ENCODE peak calls at places on chromosomes 7 and 10, in five cellular contexts. One of them, this sample, is unnamed.
A peak's percentile ranks its signal among the peaks of the same experiment; 100 is the strongest.

GRCh38 chr7:72176875-72177274 is 235.3 kb downstream of the CALN1 start:
- DNase-seq in left ventricle myocardium inferior: no peak
- DNase-seq in brain microvascular endothelial cell: no peak
- DNase-seq in HFF-Myc: no peak
- DNase-seq in HFFc6: no peak
- DNase-seq in this sample: no peak

GRCh38 chr7:54409917-54410316 is 132.3 kb upstream of the VSTM2A start:
- DNase-seq in left ventricle myocardium inferior: no peak
- DNase-seq in HFF-Myc: no peak
- DNase-seq in brain microvascular endothelial cell: no peak
- DNase-seq in HFFc6: no peak
- DNase-seq in this sample: no peak

GRCh38 chr10:22810643-22811254 is 96.4 kb upstream of the PIP4K2A start:
- DNase-seq in HFF-Myc: no peak
- DNase-seq in left ventricle myocardium inferior: no peak
- DNase-seq in brain microvascular endothelial cell: no peak
- DNase-seq in HFFc6: no peak
- DNase-seq in this sample: no peak

GRCh38 chr7:47454066-47454950 is 127.6 kb downstream of the TNS3 start:
- DNase-seq in HFFc6: peak; percentile 38
- DNase-seq in brain microvascular endothelial cell: no peak
- DNase-seq in left ventricle myocardium inferior: no peak
- DNase-seq in HFF-Myc: no peak
- DNase-seq in this sample: no peak

GRCh38 chr10:96025566-96025965 is 17.8 kb upstream of the CCNJ start:
- DNase-seq in brain microvascular endothelial cell: peak; percentile 28
- DNase-seq in HFFc6: no peak
- DNase-seq in HFF-Myc: no peak
- DNase-seq in left ventricle myocardium inferior: no peak
- DNase-seq in this sample: no peak

GRCh38 chr7:35753761-35754603 is 46.9 kb upstream of the SEPTIN7 start:
- DNase-seq in HFF-Myc: no peak
- DNase-seq in HFFc6: peak; percentile 13
- DNase-seq in brain microvascular endothelial cell: peak; percentile 58
- DNase-seq in left ventricle myocardium inferior: peak; percentile 52
- DNase-seq in this sample: no peak

GRCh38 chr7:23393636-23394035 is 76.7 kb downstream of the IGF2BP3 start:
- DNase-seq in left ventricle myocardium inferior: no peak
- DNase-seq in HFF-Myc: no peak
- DNase-seq in HFFc6: no peak
- DNase-seq in brain microvascular endothelial cell: no peak
- DNase-seq in this sample: no peak

GRCh38 chr7:50349963-50350944 is 45.7 kb downstream of the IKZF1 start:
- DNase-seq in HFFc6: no peak
- DNase-seq in HFF-Myc: no peak
- DNase-seq in brain microvascular endothelial cell: no peak
- DNase-seq in left ventricle myocardium inferior: no peak
- DNase-seq in this sample: no peak

GRCh38 chr7:94701555-94701973 is 45.6 kb upstream of the SGCE start:
- DNase-seq in HFFc6: peak; percentile 30
- DNase-seq in HFF-Myc: peak; percentile 12
- DNase-seq in brain microvascular endothelial cell: peak; percentile 69
- DNase-seq in left ventricle myocardium inferior: no peak
- DNase-seq in this sample: no peak

GRCh38 chr7:151148319-151149259 is 18.9 kb downstream of the GBX1 start:
- DNase-seq in HFFc6: no peak
- DNase-seq in brain microvascular endothelial cell: no peak
- DNase-seq in left ventricle myocardium inferior: no peak
- DNase-seq in HFF-Myc: no peak
- DNase-seq in this sample: no peak

GRCh38 chr7:50869108-50869716 is 86.5 kb upstream of the GRB10 start:
- DNase-seq in brain microvascular endothelial cell: peak; percentile 91
- DNase-seq in HFFc6: peak; percentile 76
- DNase-seq in left ventricle myocardium inferior: no peak
- DNase-seq in HFF-Myc: no peak
- DNase-seq in this sample: peak; percentile 12

GRCh38 chr10:86205761-86206145 is 160.8 kb downstream of the GRID1 start:
- DNase-seq in brain microvascular endothelial cell: no peak
- DNase-seq in left ventricle myocardium inferior: no peak
- DNase-seq in HFF-Myc: no peak
- DNase-seq in HFFc6: no peak
- DNase-seq in this sample: no peak

GRCh38 chr7:28804990-28805389 is 153.1 kb downstream of the TRIL start:
- DNase-seq in HFF-Myc: peak; percentile 35
- DNase-seq in left ventricle myocardium inferior: no peak
- DNase-seq in brain microvascular endothelial cell: peak; percentile 59
- DNase-seq in HFFc6: peak; percentile 33
- DNase-seq in this sample: peak; percentile 10

GRCh38 chr10:30124706-30125105 is 65.3 kb upstream of the JCAD start:
- DNase-seq in left ventricle myocardium inferior: no peak
- DNase-seq in HFFc6: no peak
- DNase-seq in HFF-Myc: no peak
- DNase-seq in brain microvascular endothelial cell: no peak
- DNase-seq in this sample: no peak

GRCh38 chr10:124605001-124605370 is 139.2 kb downstream of the FAM53B start:
- DNase-seq in HFFc6: no peak
- DNase-seq in HFF-Myc: no peak
- DNase-seq in brain microvascular endothelial cell: no peak
- DNase-seq in left ventricle myocardium inferior: no peak
- DNase-seq in this sample: no peak

GRCh38 chr10:76491216-76491615 is 1059.8 kb downstream of the LRMDA start:
- DNase-seq in HFFc6: no peak
- DNase-seq in left ventricle myocardium inferior: no peak
- DNase-seq in HFF-Myc: no peak
- DNase-seq in brain microvascular endothelial cell: peak; percentile 31
- DNase-seq in this sample: no peak

GRCh38 chr10:132336064-132336746 is 4.2 kb downstream of the LRRC27 start:
- DNase-seq in left ventricle myocardium inferior: no peak
- DNase-seq in brain microvascular endothelial cell: no peak
- DNase-seq in HFFc6: no peak
- DNase-seq in HFF-Myc: no peak
- DNase-seq in this sample: no peak

GRCh38 chr10:12201543-12201942 is 5.6 kb downstream of the CDC123 start:
- DNase-seq in brain microvascular endothelial cell: no peak
- DNase-seq in left ventricle myocardium inferior: no peak
- DNase-seq in HFF-Myc: no peak
- DNase-seq in HFFc6: no peak
- DNase-seq in this sample: no peak

GRCh38 chr7:33500590-33500989 is 371.2 kb downstream of the BBS9 start:
- DNase-seq in brain microvascular endothelial cell: no peak
- DNase-seq in HFFc6: peak; percentile 7
- DNase-seq in HFF-Myc: peak; percentile 11
- DNase-seq in left ventricle myocardium inferior: no peak
- DNase-seq in this sample: no peak

GRCh38 chr10:34526186-34526585 is 288.9 kb downstream of the PARD3 start:
- DNase-seq in HFF-Myc: no peak
- DNase-seq in brain microvascular endothelial cell: peak; percentile 23
- DNase-seq in left ventricle myocardium inferior: no peak
- DNase-seq in HFFc6: peak; percentile 65
- DNase-seq in this sample: no peak

GRCh38 chr10:127125331-127125730 is 71.1 kb downstream of the INSYN2A start:
- DNase-seq in HFFc6: no peak
- DNase-seq in left ventricle myocardium inferior: no peak
- DNase-seq in brain microvascular endothelial cell: no peak
- DNase-seq in HFF-Myc: no peak
- DNase-seq in this sample: no peak

GRCh38 chr10:12156367-12157123 is 27.1 kb downstream of the SEC61A2 start:
- DNase-seq in left ventricle myocardium inferior: no peak
- DNase-seq in HFFc6: no peak
- DNase-seq in HFF-Myc: no peak
- DNase-seq in brain microvascular endothelial cell: no peak
- DNase-seq in this sample: no peak

GRCh38 chr7:2927592-2927991 is 83.5 kb upstream of the GNA12 start:
- DNase-seq in left ventricle myocardium inferior: peak; percentile 4
- DNase-seq in brain microvascular endothelial cell: no peak
- DNase-seq in HFFc6: no peak
- DNase-seq in HFF-Myc: no peak
- DNase-seq in this sample: no peak

GRCh38 chr7:156251861-156252260 is 388.7 kb upstream of the RNF32 start:
- DNase-seq in brain microvascular endothelial cell: no peak
- DNase-seq in left ventricle myocardium inferior: no peak
- DNase-seq in HFF-Myc: no peak
- DNase-seq in HFFc6: no peak
- DNase-seq in this sample: no peak

GRCh38 chr7:106623846-106624245 is 37.1 kb downstream of the CCDC71L start:
- DNase-seq in left ventricle myocardium inferior: no peak
- DNase-seq in HFF-Myc: no peak
- DNase-seq in brain microvascular endothelial cell: peak; percentile 67
- DNase-seq in HFFc6: peak; percentile 93
- DNase-seq in this sample: peak; percentile 80

GRCh38 chr10:5692476-5693358 is 8.1 kb downstream of the TASOR2 start:
- DNase-seq in HFF-Myc: no peak
- DNase-seq in left ventricle myocardium inferior: peak; percentile 53
- DNase-seq in HFFc6: no peak
- DNase-seq in brain microvascular endothelial cell: peak; percentile 14
- DNase-seq in this sample: no peak

GRCh38 chr7:86814980-86815379 is 171.3 kb downstream of the GRM3 start:
- DNase-seq in left ventricle myocardium inferior: no peak
- DNase-seq in HFF-Myc: no peak
- DNase-seq in brain microvascular endothelial cell: no peak
- DNase-seq in HFFc6: no peak
- DNase-seq in this sample: no peak

GRCh38 chr7:13179011-13179574 is 491.7 kb downstream of the ARL4A start:
- DNase-seq in HFF-Myc: no peak
- DNase-seq in brain microvascular endothelial cell: no peak
- DNase-seq in left ventricle myocardium inferior: no peak
- DNase-seq in HFFc6: no peak
- DNase-seq in this sample: no peak
- TF ChIP-seq CTCF in HFF-Myc: no peak
- TF ChIP-seq CTCF in brain microvascular endothelial cell: peak; percentile 5
- TF ChIP-seq CTCF in left ventricle myocardium inferior: peak; percentile 54
- TF ChIP-seq CTCF in HFFc6: no peak
- TF ChIP-seq CTCF in this sample: no peak

GRCh38 chr10:99964791-99965190 is 45.0 kb downstream of the DNMBP start:
- DNase-seq in left ventricle myocardium inferior: no peak
- DNase-seq in HFF-Myc: no peak
- DNase-seq in brain microvascular endothelial cell: no peak
- DNase-seq in HFFc6: peak; percentile 30
- DNase-seq in this sample: no peak
- TF ChIP-seq CTCF in left ventricle myocardium inferior: peak; percentile 11
- TF ChIP-seq CTCF in HFF-Myc: peak; percentile 3
- TF ChIP-seq CTCF in brain microvascular endothelial cell: peak; percentile 20
- TF ChIP-seq CTCF in HFFc6: peak; percentile 61
- TF ChIP-seq CTCF in this sample: peak; percentile 20

DNA sequence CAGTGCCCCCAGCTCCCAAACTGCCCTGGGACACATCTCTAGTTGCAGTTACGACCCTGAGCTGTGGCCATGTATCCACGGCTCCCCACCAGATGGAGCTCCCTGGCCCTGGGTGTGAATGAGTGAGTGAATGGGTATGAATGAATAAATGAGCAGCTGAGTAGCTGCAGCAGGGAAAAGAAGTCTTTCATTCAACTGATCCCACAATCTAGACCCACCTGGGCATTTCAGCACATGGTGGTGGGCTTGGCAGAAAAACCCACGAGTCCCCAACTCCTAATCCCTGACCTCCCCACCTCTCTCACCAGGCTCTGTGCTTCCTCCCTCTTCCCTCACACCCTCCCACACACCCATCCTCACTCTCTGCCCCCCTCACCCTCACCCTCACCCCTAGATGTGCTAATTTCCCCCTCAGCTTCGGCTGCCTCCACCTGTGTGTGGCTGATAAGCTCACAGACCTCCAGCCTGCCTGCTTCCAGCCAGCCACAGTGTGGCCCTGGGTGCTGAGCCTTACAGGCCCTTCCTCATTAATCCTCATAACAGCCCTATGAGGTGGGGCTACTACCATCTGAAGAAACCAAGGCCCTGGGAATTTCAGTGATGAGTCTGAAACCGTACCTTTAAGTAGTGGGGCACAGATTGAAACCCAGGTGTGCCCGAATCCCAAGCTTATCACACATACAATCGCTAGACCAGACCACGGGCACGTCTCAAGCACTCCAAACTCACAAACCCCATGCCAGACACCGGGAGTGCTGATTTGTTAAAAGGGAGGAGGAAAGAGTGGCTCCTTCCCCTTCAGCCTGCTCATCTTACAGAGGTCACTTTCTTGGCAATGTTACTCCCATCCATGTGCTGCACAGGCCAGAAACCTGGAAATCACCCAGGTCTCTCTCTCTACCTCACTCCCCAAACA is 2.2 kb upstream of the ATP6V1F start:
- DNase-seq in brain microvascular endothelial cell: no peak
- DNase-seq in HFFc6: peak; percentile 64
- DNase-seq in HFF-Myc: peak; percentile 78
- DNase-seq in left ventricle myocardium inferior: no peak
- DNase-seq in this sample: peak; percentile 66
- TF ChIP-seq CTCF in brain microvascular endothelial cell: peak; percentile 44
- TF ChIP-seq CTCF in HFFc6: peak; percentile 42
- TF ChIP-seq CTCF in HFF-Myc: peak; percentile 36
- TF ChIP-seq CTCF in left ventricle myocardium inferior: peak; percentile 41
- TF ChIP-seq CTCF in this sample: peak; percentile 18

DNA sequence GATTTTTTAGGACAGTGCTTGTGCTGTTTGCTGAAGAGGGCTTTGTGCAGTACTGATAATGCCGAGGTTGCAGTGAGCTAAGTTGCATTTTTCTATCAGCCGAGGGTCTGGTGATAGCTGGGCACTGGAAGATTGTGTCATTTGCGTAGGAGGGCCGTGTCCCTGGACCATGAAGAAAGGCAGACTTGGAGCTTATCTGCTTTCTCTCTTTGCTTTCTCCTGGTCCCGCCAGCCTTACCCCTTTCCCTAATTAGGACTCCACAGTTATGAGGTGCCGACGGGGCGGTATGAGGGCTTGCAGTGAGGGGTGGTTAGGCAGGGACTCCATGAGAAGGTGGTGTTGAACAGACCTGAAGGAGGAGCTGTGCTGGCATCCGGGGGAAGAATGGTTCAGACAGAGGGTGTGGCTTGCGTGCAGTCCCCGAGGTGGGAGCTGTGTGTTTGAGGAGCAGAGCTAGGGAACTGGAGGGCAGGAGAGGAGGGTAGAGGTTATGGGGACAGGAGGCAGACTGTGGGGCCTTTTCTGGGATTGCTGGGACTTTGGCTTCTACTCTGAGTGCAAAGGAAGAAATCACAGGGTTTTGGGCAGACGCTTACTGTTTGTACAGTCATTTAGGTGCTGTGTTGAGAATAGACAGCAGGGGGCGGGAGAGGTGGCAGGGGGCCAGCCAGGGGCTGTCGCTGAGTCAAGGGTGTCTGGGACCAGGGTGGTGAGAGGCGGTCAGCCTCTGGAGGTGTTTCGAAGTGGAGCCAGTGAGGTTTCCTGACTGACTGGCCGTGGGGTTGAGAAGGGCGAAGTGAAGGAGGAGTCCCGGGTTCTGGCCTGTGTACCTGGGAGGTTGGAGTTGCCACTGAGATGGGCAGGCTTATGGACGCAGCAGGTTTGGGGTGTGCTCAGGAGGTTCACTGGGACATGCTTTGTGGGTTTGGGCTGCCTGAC is 43.4 kb downstream of the PRF1 start:
- DNase-seq in left ventricle myocardium inferior: peak; percentile 71
- DNase-seq in HFF-Myc: no peak
- DNase-seq in brain microvascular endothelial cell: peak; percentile 53
- DNase-seq in HFFc6: peak; percentile 45
- DNase-seq in this sample: no peak
- TF ChIP-seq CTCF in left ventricle myocardium inferior: peak; percentile 70
- TF ChIP-seq CTCF in HFF-Myc: peak; percentile 63
- TF ChIP-seq CTCF in brain microvascular endothelial cell: peak; percentile 69
- TF ChIP-seq CTCF in HFFc6: peak; percentile 84
- TF ChIP-seq CTCF in this sample: peak; percentile 54

This sample was measured in AG09319.